ENCODE peak calls at places on chromosomes 2 and 18, in four cellular contexts. C is HepG2, Y is SK-N-SH, L is K562. X is an unnamed sample.
A peak's percentile ranks its signal among the peaks of the same experiment; 100 is the strongest.

GRCh38 chr2:191218292-191218898 is 26.8 kb upstream of the MYO1B start:
- DNase-seq in C (peak; percentile 80), Y (peak; percentile 48), L (peak; percentile 47), X (peak; percentile 88)

GRCh38 chr2:20450201-20451108 is 3.6 kb downstream of the RHOB start:
- DNase-seq in C (peak; percentile 87), Y (peak; percentile 71), L (no peak), X (no peak)

GRCh38 chr2:231219289-231219688 is 20.9 kb downstream of the ARMC9 start:
- DNase-seq in C (no peak), Y (no peak), L (no peak), X (no peak)

GRCh38 chr2:20050104-20050711 is 1.2 kb downstream of the LAPTM4A start:
- DNase-seq in C (peak; percentile 18), Y (peak; percentile 30), L (peak; percentile 80), X (no peak)

GRCh38 chr2:54579682-54580349 is 123.7 kb downstream of the SPTBN1 start:
- DNase-seq in C (peak; percentile 97), Y (no peak), L (no peak), X (no peak)

GRCh38 chr2:98702127-98702802 is 28.7 kb downstream of the MGAT4A start:
- DNase-seq in C (peak; percentile 91), Y (peak; percentile 16), L (no peak), X (no peak)

GRCh38 chr2:188808921-188809320 is 165.3 kb upstream of the COL3A1 start:
- DNase-seq in C (no peak), Y (no peak), L (no peak), X (no peak)

GRCh38 chr2:149001496-149001895 is 37.0 kb upstream of the LYPD6B start:
- DNase-seq in C (no peak), Y (no peak), L (no peak), X (no peak)

GRCh38 chr18:39942702-39943101 is 2012.3 kb upstream of the PIK3C3 start:
- DNase-seq in C (no peak), Y (no peak), L (no peak), X (no peak)

GRCh38 chr2:236562434-236562833 is 7.2 kb upstream of the ACKR3 start:
- DNase-seq in C (peak; percentile 55), Y (peak; percentile 39), L (no peak), X (no peak)

GRCh38 chr2:135948642-135949355 is 36.6 kb downstream of the DARS1 start:
- DNase-seq in C (no peak), Y (no peak), L (peak; percentile 13), X (peak; percentile 57)

GRCh38 chr2:191696001-191696400 is 18.1 kb downstream of the NABP1 start:
- DNase-seq in C (no peak), Y (no peak), L (no peak), X (no peak)

GRCh38 chr2:215747244-215747620 is 266.1 kb downstream of the MREG start:
- DNase-seq in C (peak; percentile 26), Y (no peak), L (no peak), X (no peak)

GRCh38 chr2:239053801-239054503 is 206.1 kb downstream of the TWIST2 start:
- DNase-seq in C (no peak), Y (no peak), L (no peak), X (no peak)

GRCh38 chr2:102708847-102709559 is 52.8 kb upstream of the TMEM182 start:
- DNase-seq in C (peak; percentile 80), Y (no peak), L (no peak), X (peak; percentile 61)

GRCh38 chr2:180520816-180521595 is 459.4 kb upstream of the UBE2E3 start:
- DNase-seq in C (peak; percentile 27), Y (no peak), L (no peak), X (peak; percentile 75)

GRCh38 chr2:685421-685820 is 8.2 kb upstream of the TMEM18 start:
- DNase-seq in C (no peak), Y (no peak), L (no peak), X (no peak)

GRCh38 chr2:220079595-220079994 is 452.2 kb downstream of the SLC4A3 start:
- DNase-seq in C (no peak), Y (no peak), L (no peak), X (no peak)

GRCh38 chr2:220076734-220077133 is 449.3 kb downstream of the SLC4A3 start:
- DNase-seq in C (no peak), Y (peak; percentile 2), L (no peak), X (no peak)

GRCh38 chr2:220075835-220076234 is 448.4 kb downstream of the SLC4A3 start:
- DNase-seq in C (no peak), Y (no peak), L (no peak), X (no peak)

GRCh38 chr2:220078439-220078838 is 451.0 kb downstream of the SLC4A3 start:
- DNase-seq in C (no peak), Y (no peak), L (no peak), X (no peak)

DNA sequence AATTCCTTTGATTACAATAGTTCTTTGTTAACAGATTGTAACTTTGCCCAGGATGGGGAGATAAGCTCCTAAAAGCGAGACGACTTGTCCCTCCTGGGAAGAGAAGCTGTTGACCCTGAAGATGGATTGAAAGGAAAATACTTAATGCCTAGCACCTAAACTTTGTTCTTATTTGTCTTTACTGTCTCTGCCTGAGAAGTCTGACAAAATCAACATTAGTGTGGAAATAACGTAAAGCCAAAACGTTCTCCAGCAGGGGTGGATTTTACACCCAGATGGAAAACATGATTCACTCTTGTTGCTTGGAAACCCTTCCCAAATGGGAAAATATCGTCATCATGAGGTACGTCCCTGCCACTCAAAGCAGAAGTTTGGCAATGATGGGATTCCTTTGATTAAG is 450.1 kb downstream of the SLC4A3 start:
- DNase-seq in C (no peak), Y (no peak), L (no peak), X (no peak)
- TF ChIP-seq SIN3A in C (no peak), Y (no peak), L (no peak), X (no peak)

GRCh38 chr18:31565345-31565744 is 26.3 kb upstream of the TTR start:
- DNase-seq in C (no peak), Y (no peak), L (no peak), X (no peak)

GRCh38 chr18:31562726-31563125 is 29.0 kb upstream of the TTR start:
- DNase-seq in C (no peak), Y (no peak), L (no peak), X (no peak)

GRCh38 chr18:31566576-31567306 is 24.9 kb upstream of the TTR start:
- DNase-seq in C (peak; percentile 49), Y (no peak), L (no peak), X (no peak)

GRCh38 chr18:31565782-31566512 is 25.7 kb upstream of the TTR start:
- DNase-seq in C (no peak), Y (no peak), L (no peak), X (no peak)

DNA sequence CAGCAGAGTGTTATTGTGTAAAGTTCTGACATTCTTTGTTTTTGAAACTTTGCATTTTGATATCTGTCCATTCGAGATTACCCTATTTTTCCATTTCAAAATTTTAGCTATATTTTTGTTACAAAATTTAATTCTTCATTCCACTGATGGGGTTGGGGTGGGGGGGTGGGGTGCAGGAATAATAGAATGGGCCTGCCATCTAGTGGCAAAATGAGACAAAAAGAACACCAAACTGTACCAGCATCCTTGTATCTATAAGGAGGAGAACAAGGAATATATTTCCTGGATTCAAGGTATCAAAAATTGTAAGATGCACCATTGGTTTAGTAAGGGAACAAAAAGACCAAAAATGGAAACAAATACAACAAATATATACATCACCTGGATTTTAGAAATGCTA is 27.9 kb upstream of the TTR start:
- DNase-seq in C (no peak), Y (peak; percentile 15), L (peak; percentile 21), X (no peak)
- TF ChIP-seq CTCF in C (no peak), Y (no peak), L (no peak), X (peak; percentile 25)

GRCh38 chr2:212032536-212033219 is 505.9 kb downstream of the ERBB4 start:
- DNase-seq in C (no peak), Y (no peak), L (no peak), X (no peak)
- TF ChIP-seq SIN3A in C (no peak), Y (no peak), L (no peak), X (no peak)

GRCh38 chr2:66032376-66032775 is 402.5 kb upstream of the MEIS1 start:
- DNase-seq in C (no peak), Y (no peak), L (no peak), X (no peak)
- TF ChIP-seq CTCF in C (no peak), Y (no peak), L (no peak), X (no peak)

GRCh38 chr2:27572998-27573429 is 9.8 kb upstream of the ZNF512 start:
- DNase-seq in C (no peak), Y (no peak), L (no peak), X (no peak)

GRCh38 chr2:27571681-27572080 is 11.2 kb upstream of the ZNF512 start:
- DNase-seq in C (no peak), Y (no peak), L (no peak), X (no peak)

GRCh38 chr2:27571197-27571596 is 11.6 kb upstream of the ZNF512 start:
- DNase-seq in C (no peak), Y (no peak), L (no peak), X (no peak)

GRCh38 chr2:27572439-27572838 is 10.4 kb upstream of the ZNF512 start:
- DNase-seq in C (no peak), Y (no peak), L (no peak), X (no peak)

DNA sequence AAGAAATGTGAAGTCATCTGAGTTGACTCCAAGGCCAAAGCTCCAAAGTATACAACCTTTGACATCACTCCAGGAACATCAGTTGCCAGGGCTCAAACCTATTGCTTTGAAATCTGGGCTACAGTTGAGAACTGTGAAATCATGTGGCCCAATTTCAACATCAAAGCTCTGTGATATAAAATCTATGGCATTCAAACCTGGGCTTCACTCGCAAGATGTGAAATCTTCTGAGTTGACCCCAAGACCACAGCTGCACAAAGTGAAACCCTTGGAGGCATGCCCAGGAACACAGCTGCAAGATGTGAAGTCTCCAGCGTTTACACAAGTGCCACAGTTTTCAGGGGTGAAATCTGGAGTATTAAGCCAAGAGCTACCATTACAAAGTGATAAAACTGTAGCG is 9.4 kb upstream of the ZNF512 start:
- DNase-seq in C (no peak), Y (no peak), L (no peak), X (no peak)
- TF ChIP-seq SIN3A in C (no peak), Y (no peak), L (no peak), X (no peak)

GRCh38 chr18:477565-477964 is 22.9 kb downstream of the COLEC12 start:
- DNase-seq in C (peak; percentile 27), Y (no peak), L (peak; percentile 45), X (no peak)
- TF ChIP-seq CTCF in C (peak; percentile 66), Y (peak; percentile 31), L (peak; percentile 66), X (peak; percentile 61)

GRCh38 chr2:218218409-218219185 is 1.6 kb downstream of the ARPC2 start:
- DNase-seq in C (no peak), Y (peak; percentile 58), L (no peak), X (no peak)
- TF ChIP-seq SIN3A in C (no peak), Y (no peak), L (no peak), X (no peak)